ENCODE peak calls at places on chromosomes 13 and 19, in ten cellular contexts. One of them, this sample, is unnamed.

GRCh38 chr19:10043286-10043927 is 30.1 kb downstream of the RDH8 start:
- DNase-seq in mucosa of descending colon: no peak
- DNase-seq in breast epithelium: no peak
- DNase-seq in CD4-positive, alpha-beta memory T cell: no peak
- DNase-seq in heart left ventricle: no peak
- DNase-seq in AG09309: no peak
- DNase-seq in cardiac muscle cell: peak; percentile 41
- DNase-seq in lower leg skin: no peak
- DNase-seq in RWPE2: no peak
- DNase-seq in skeletal muscle cell: no peak
- DNase-seq in this sample: no peak

GRCh38 chr13:25766576-25766975 is 285.2 kb downstream of the SHISA2 start:
- DNase-seq in mucosa of descending colon: no peak
- DNase-seq in breast epithelium: no peak
- DNase-seq in CD4-positive, alpha-beta memory T cell: no peak
- DNase-seq in heart left ventricle: no peak
- DNase-seq in AG09309: no peak
- DNase-seq in cardiac muscle cell: no peak
- DNase-seq in lower leg skin: peak; percentile 25
- DNase-seq in RWPE2: no peak
- DNase-seq in skeletal muscle cell: no peak
- DNase-seq in this sample: no peak

GRCh38 chr19:19040417-19040816 is 7.0 kb downstream of the ARMC6 start:
- DNase-seq in mucosa of descending colon: no peak
- DNase-seq in breast epithelium: peak; percentile 76
- DNase-seq in CD4-positive, alpha-beta memory T cell: no peak
- DNase-seq in heart left ventricle: no peak
- DNase-seq in AG09309: peak; percentile 84
- DNase-seq in cardiac muscle cell: peak; percentile 96
- DNase-seq in lower leg skin: no peak
- DNase-seq in RWPE2: no peak
- DNase-seq in skeletal muscle cell: peak; percentile 59
- DNase-seq in this sample: no peak

GRCh38 chr13:23428183-23428528 is 5.3 kb downstream of the SACS start:
- DNase-seq in mucosa of descending colon: no peak
- DNase-seq in breast epithelium: no peak
- DNase-seq in CD4-positive, alpha-beta memory T cell: no peak
- DNase-seq in heart left ventricle: no peak
- DNase-seq in AG09309: no peak
- DNase-seq in cardiac muscle cell: peak; percentile 59
- DNase-seq in lower leg skin: no peak
- DNase-seq in RWPE2: no peak
- DNase-seq in skeletal muscle cell: no peak
- DNase-seq in this sample: no peak

GRCh38 chr13:98500963-98501421 is 75.9 kb downstream of the STK24 start:
- DNase-seq in mucosa of descending colon: no peak
- DNase-seq in breast epithelium: no peak
- DNase-seq in CD4-positive, alpha-beta memory T cell: no peak
- DNase-seq in heart left ventricle: no peak
- DNase-seq in AG09309: no peak
- DNase-seq in cardiac muscle cell: no peak
- DNase-seq in lower leg skin: no peak
- DNase-seq in RWPE2: no peak
- DNase-seq in skeletal muscle cell: no peak
- DNase-seq in this sample: no peak

GRCh38 chr13:44155422-44156293 is 218.0 kb upstream of the SERP2 start:
- DNase-seq in mucosa of descending colon: peak; percentile 82
- DNase-seq in breast epithelium: peak; percentile 45
- DNase-seq in CD4-positive, alpha-beta memory T cell: no peak
- DNase-seq in heart left ventricle: peak; percentile 61
- DNase-seq in AG09309: no peak
- DNase-seq in cardiac muscle cell: peak; percentile 80
- DNase-seq in lower leg skin: peak; percentile 88
- DNase-seq in RWPE2: no peak
- DNase-seq in skeletal muscle cell: no peak
- DNase-seq in this sample: no peak

GRCh38 chr19:51514866-51515481 is 13.4 kb upstream of the SIGLEC12 start:
- DNase-seq in mucosa of descending colon: peak; percentile 9
- DNase-seq in breast epithelium: no peak
- DNase-seq in CD4-positive, alpha-beta memory T cell: peak; percentile 39
- DNase-seq in heart left ventricle: no peak
- DNase-seq in AG09309: peak; percentile 3
- DNase-seq in cardiac muscle cell: peak; percentile 72
- DNase-seq in lower leg skin: no peak
- DNase-seq in RWPE2: no peak
- DNase-seq in skeletal muscle cell: peak; percentile 2
- DNase-seq in this sample: peak; percentile 60

GRCh38 chr19:3132971-3133792 is 2.7 kb upstream of the GNA15 start:
- DNase-seq in mucosa of descending colon: peak; percentile 35
- DNase-seq in breast epithelium: no peak
- DNase-seq in CD4-positive, alpha-beta memory T cell: peak; percentile 84
- DNase-seq in heart left ventricle: peak; percentile 74
- DNase-seq in AG09309: peak; percentile 39
- DNase-seq in cardiac muscle cell: peak; percentile 29
- DNase-seq in lower leg skin: no peak
- DNase-seq in RWPE2: no peak
- DNase-seq in skeletal muscle cell: peak; percentile 49
- DNase-seq in this sample: peak; percentile 95

DNA sequence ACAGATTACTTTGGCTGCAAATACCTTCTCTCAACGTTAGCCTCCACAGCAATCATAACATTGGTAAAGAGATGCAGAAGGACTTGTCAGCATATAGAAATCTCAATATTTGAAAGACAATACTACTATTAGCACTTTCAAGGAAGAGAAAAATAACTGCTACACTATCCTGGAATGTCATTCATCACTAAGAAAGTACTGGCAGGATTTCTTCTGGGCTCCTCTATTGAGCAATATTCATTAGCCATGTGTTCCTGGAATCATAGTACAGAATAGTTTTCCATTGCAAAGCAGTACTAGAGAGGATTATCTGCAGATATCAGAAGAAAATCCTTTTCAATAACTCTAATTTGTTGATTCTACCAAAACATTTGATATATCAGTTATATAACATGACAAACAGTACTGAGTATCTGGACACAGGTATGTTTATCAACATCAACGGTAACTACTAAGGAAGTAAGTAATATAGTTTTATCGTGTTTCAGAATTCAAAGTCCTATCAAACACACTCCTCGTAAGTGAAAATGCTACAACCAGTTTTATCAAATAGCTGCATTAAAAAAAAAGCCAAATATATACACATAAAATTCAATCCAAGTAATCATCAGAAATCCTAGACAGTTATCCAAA is 27.3 kb downstream of the INTS6 start:
- DNase-seq in mucosa of descending colon: no peak
- DNase-seq in breast epithelium: no peak
- DNase-seq in CD4-positive, alpha-beta memory T cell: no peak
- DNase-seq in heart left ventricle: no peak
- DNase-seq in AG09309: peak; percentile 17
- DNase-seq in cardiac muscle cell: peak; percentile 67
- DNase-seq in lower leg skin: no peak
- DNase-seq in RWPE2: no peak
- DNase-seq in skeletal muscle cell: peak; percentile 16
- DNase-seq in this sample: no peak
- H3K4me3 ChIP-seq in mucosa of descending colon: no peak overlapping the region
- H3K4me3 ChIP-seq in breast epithelium: no peak overlapping the region
- H3K4me3 ChIP-seq in CD4-positive, alpha-beta memory T cell: no peak overlapping the region
- H3K4me3 ChIP-seq in heart left ventricle: no peak overlapping the region
- H3K4me3 ChIP-seq in AG09309: no peak overlapping the region
- H3K4me3 ChIP-seq in cardiac muscle cell: no peak overlapping the region
- H3K4me3 ChIP-seq in lower leg skin: no peak overlapping the region
- H3K4me3 ChIP-seq in RWPE2: no peak overlapping the region
- H3K4me3 ChIP-seq in skeletal muscle cell: no peak overlapping the region
- H3K4me3 ChIP-seq in this sample: no peak overlapping the region

GRCh38 chr19:4455742-4456565 is 1.6 kb downstream of the UBXN6 start:
- DNase-seq in mucosa of descending colon: no peak
- DNase-seq in breast epithelium: no peak
- DNase-seq in CD4-positive, alpha-beta memory T cell: no peak
- DNase-seq in heart left ventricle: no peak
- DNase-seq in AG09309: no peak
- DNase-seq in cardiac muscle cell: peak; percentile 83
- DNase-seq in lower leg skin: peak; percentile 89
- DNase-seq in RWPE2: no peak
- DNase-seq in skeletal muscle cell: peak; percentile 73
- DNase-seq in this sample: no peak

GRCh38 chr19:4453232-4454179 is 4.1 kb downstream of the UBXN6 start:
- DNase-seq in mucosa of descending colon: no peak
- DNase-seq in breast epithelium: no peak
- DNase-seq in CD4-positive, alpha-beta memory T cell: no peak
- DNase-seq in heart left ventricle: peak; percentile 42
- DNase-seq in AG09309: no peak
- DNase-seq in cardiac muscle cell: no peak
- DNase-seq in lower leg skin: no peak
- DNase-seq in RWPE2: no peak
- DNase-seq in skeletal muscle cell: no peak
- DNase-seq in this sample: no peak

GRCh38 chr19:4454621-4454951 is 3.0 kb downstream of the UBXN6 start:
- DNase-seq in mucosa of descending colon: no peak
- DNase-seq in breast epithelium: no peak
- DNase-seq in CD4-positive, alpha-beta memory T cell: no peak
- DNase-seq in heart left ventricle: no peak
- DNase-seq in AG09309: no peak
- DNase-seq in cardiac muscle cell: no peak
- DNase-seq in lower leg skin: no peak
- DNase-seq in RWPE2: no peak
- DNase-seq in skeletal muscle cell: no peak
- DNase-seq in this sample: no peak

GRCh38 chr19:4456566-4456842 is 1.1 kb downstream of the UBXN6 start:
- DNase-seq in mucosa of descending colon: no peak
- DNase-seq in breast epithelium: no peak
- DNase-seq in CD4-positive, alpha-beta memory T cell: no peak
- DNase-seq in heart left ventricle: no peak
- DNase-seq in AG09309: no peak
- DNase-seq in cardiac muscle cell: peak; percentile 81
- DNase-seq in lower leg skin: no peak
- DNase-seq in RWPE2: no peak
- DNase-seq in skeletal muscle cell: peak; percentile 36
- DNase-seq in this sample: no peak

GRCh38 chr19:4454952-4455738 is 2.4 kb downstream of the UBXN6 start:
- DNase-seq in mucosa of descending colon: no peak
- DNase-seq in breast epithelium: no peak
- DNase-seq in CD4-positive, alpha-beta memory T cell: no peak
- DNase-seq in heart left ventricle: no peak
- DNase-seq in AG09309: no peak
- DNase-seq in cardiac muscle cell: peak; percentile 80
- DNase-seq in lower leg skin: peak; percentile 85
- DNase-seq in RWPE2: no peak
- DNase-seq in skeletal muscle cell: peak; percentile 57
- DNase-seq in this sample: no peak
- H3K4me3 ChIP-seq in mucosa of descending colon: no peak overlapping the region
- H3K4me3 ChIP-seq in breast epithelium: no peak overlapping the region
- H3K4me3 ChIP-seq in CD4-positive, alpha-beta memory T cell: no peak overlapping the region
- H3K4me3 ChIP-seq in heart left ventricle: peak overlapping the region; percentile 22
- H3K4me3 ChIP-seq in AG09309: peak overlapping the region; percentile 97
- H3K4me3 ChIP-seq in cardiac muscle cell: no peak overlapping the region
- H3K4me3 ChIP-seq in lower leg skin: no peak overlapping the region
- H3K4me3 ChIP-seq in RWPE2: peak overlapping the region; percentile 58
- H3K4me3 ChIP-seq in skeletal muscle cell: peak overlapping the region; percentile 89
- H3K4me3 ChIP-seq in this sample: no peak overlapping the region

DNA sequence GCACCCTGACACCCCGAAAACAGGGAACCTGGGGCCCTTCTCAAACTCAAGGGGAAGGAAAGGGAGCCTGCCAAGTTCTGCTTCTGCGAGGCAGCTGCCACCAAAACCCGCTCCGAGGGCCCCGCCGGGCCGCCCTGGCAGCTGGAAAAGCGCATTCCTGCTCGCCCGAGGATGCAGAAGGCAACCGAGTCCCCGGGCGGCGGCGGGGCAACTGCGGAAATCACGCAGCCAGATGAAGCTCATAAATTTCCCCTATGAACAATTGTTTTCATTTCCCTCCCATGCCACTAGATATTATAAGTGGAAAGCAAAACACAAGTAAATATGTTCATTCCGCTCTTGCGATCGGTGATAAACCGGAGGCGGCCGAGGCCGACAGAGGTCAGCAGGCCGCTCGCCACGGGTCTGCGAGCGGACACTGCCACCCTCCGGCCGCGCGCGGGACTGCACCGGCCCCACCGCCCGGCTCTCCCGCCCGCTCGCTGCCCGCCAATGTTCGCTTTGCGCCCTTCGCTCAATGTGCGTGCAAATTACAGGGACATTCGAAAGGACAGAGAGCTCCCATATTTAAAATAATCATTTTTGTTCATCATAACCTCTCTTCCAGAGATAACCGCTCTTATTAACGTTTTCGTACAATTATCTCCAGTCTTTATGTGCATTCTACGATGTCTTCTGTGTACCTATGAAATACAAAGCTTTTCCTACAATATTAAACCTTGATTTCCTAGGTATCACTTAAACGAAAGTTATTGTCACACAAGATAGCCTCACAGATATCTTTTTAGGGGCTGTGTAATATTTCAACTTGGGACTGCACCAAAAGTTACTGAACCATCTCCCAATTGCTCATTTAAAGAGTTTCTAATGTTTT is 120.8 kb upstream of the ZNF507 start:
- DNase-seq in mucosa of descending colon: peak; percentile 64
- DNase-seq in breast epithelium: no peak
- DNase-seq in CD4-positive, alpha-beta memory T cell: peak; percentile 50
- DNase-seq in heart left ventricle: peak; percentile 75
- DNase-seq in AG09309: no peak
- DNase-seq in cardiac muscle cell: peak; percentile 58
- DNase-seq in lower leg skin: peak; percentile 84
- DNase-seq in RWPE2: no peak
- DNase-seq in skeletal muscle cell: no peak
- DNase-seq in this sample: peak; percentile 9
- H3K4me3 ChIP-seq in mucosa of descending colon: no peak overlapping the region
- H3K4me3 ChIP-seq in breast epithelium: no peak overlapping the region
- H3K4me3 ChIP-seq in CD4-positive, alpha-beta memory T cell: no peak overlapping the region
- H3K4me3 ChIP-seq in heart left ventricle: peak overlapping the region; percentile 49
- H3K4me3 ChIP-seq in AG09309: no peak overlapping the region
- H3K4me3 ChIP-seq in cardiac muscle cell: no peak overlapping the region
- H3K4me3 ChIP-seq in lower leg skin: no peak overlapping the region
- H3K4me3 ChIP-seq in RWPE2: no peak overlapping the region
- H3K4me3 ChIP-seq in skeletal muscle cell: peak overlapping the region; percentile 11
- H3K4me3 ChIP-seq in this sample: no peak overlapping the region

DNA sequence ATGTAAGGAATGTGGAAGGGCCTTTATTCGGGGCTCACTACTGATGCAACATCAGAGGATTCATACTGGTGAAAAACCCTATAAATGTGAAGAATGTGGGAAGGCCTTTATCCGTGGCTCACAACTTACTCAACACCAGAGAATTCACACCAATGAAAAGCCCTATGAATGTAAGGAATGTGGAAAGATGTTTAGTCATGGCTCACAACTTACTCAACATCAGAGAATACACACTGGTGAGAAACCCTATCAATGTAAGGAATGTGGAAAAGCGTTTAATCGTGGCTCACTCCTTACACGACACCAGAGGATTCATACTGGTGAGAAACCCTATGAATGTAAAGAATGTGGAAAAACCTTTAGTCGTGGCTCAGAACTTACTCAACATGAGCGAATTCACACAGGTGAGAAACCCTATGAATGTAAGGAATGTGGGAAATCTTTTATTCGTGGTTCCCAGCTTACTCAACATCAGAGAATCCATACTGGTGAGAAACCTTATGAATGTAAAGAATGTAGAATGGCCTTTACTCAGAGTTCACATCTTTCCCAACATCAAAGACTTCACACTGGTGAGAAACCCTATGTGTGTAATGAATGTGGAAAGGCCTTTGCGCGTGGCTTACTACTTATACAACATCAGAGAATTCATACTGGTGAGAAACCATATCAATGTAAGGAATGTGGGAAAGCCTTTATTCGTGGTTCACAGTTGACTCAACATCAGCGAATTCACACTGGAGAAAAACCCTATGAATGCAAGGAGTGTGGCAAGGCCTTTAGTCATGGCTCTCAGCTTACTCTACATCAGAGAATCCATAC is 44.3 kb downstream of the ZNF585A start:
- DNase-seq in mucosa of descending colon: no peak
- DNase-seq in breast epithelium: no peak
- DNase-seq in CD4-positive, alpha-beta memory T cell: no peak
- DNase-seq in heart left ventricle: no peak
- DNase-seq in AG09309: no peak
- DNase-seq in cardiac muscle cell: no peak
- DNase-seq in lower leg skin: no peak
- DNase-seq in RWPE2: no peak
- DNase-seq in skeletal muscle cell: no peak
- DNase-seq in this sample: no peak
- H3K4me3 ChIP-seq in mucosa of descending colon: no peak overlapping the region
- H3K4me3 ChIP-seq in breast epithelium: no peak overlapping the region
- H3K4me3 ChIP-seq in CD4-positive, alpha-beta memory T cell: peak overlapping the region; percentile 1
- H3K4me3 ChIP-seq in heart left ventricle: no peak overlapping the region
- H3K4me3 ChIP-seq in AG09309: no peak overlapping the region
- H3K4me3 ChIP-seq in cardiac muscle cell: no peak overlapping the region
- H3K4me3 ChIP-seq in lower leg skin: no peak overlapping the region
- H3K4me3 ChIP-seq in RWPE2: no peak overlapping the region
- H3K4me3 ChIP-seq in skeletal muscle cell: no peak overlapping the region
- H3K4me3 ChIP-seq in this sample: no peak overlapping the region